ENCODE peak calls at places on chromosome 12, in five cellular contexts. V, B, J, Q and U are unnamed samples.
A peak's percentile ranks its signal among the peaks of the same experiment; 100 is the strongest.

GRCh38 chr12:40693503-40693863 is 1.2 kb downstream of the CNTN1 start:
- DNase-seq in V (peak; percentile 77), B (no peak), J (no peak), Q (no peak), U (no peak)

GRCh38 chr12:102197789-102198188 is at the start of gene PMCH:
- DNase-seq in V (no peak), B (no peak), J (peak; percentile 57), Q (no peak), U (no peak)

GRCh38 chr12:132502882-132503193 is 12.9 kb downstream of the FBRSL1 start:
- DNase-seq in V (no peak), B (no peak), J (no peak), Q (no peak), U (no peak)

GRCh38 chr12:31989987-31990386 is 30.8 kb downstream of the RESF1 start:
- DNase-seq in V (no peak), B (no peak), J (no peak), Q (no peak), U (no peak)

GRCh38 chr12:132492522-132492921 is 2.6 kb downstream of the FBRSL1 start:
- DNase-seq in V (no peak), B (no peak), J (peak; percentile 86), Q (no peak), U (peak; percentile 32)

GRCh38 chr12:5898874-5899273 is 46.2 kb downstream of the ANO2 start:
- DNase-seq in V (no peak), B (no peak), J (no peak), Q (no peak), U (no peak)

GRCh38 chr12:46452061-46452615 is 79.6 kb upstream of the SLC38A2 start:
- DNase-seq in V (no peak), B (no peak), J (no peak), Q (no peak), U (no peak)

GRCh38 chr12:59484575-59484974 is 111.3 kb upstream of the SLC16A7 start:
- DNase-seq in V (no peak), B (no peak), J (no peak), Q (no peak), U (no peak)

GRCh38 chr12:93634416-93634815 is 42.8 kb upstream of the CRADD start:
- DNase-seq in V (no peak), B (no peak), J (no peak), Q (no peak), U (no peak)

GRCh38 chr12:64392221-64392620 is 1.7 kb upstream of the C12orf56 start:
- DNase-seq in V (no peak), B (peak; percentile 44), J (peak; percentile 57), Q (no peak), U (no peak)

GRCh38 chr12:80598004-80598606 is 109.3 kb upstream of the MYF6 start:
- DNase-seq in V (no peak), B (peak; percentile 8), J (no peak), Q (no peak), U (no peak)

GRCh38 chr12:77979597-77980250 is 149.0 kb downstream of the NAV3 start:
- DNase-seq in V (no peak), B (no peak), J (peak; percentile 15), Q (no peak), U (no peak)

GRCh38 chr12:116080415-116080814 is 197.1 kb downstream of the MED13L start:
- DNase-seq in V (no peak), B (no peak), J (no peak), Q (no peak), U (no peak)

GRCh38 chr12:46357438-46358324 is 14.9 kb downstream of the SLC38A2 start:
- DNase-seq in V (no peak), B (peak; percentile 36), J (no peak), Q (no peak), U (no peak)

GRCh38 chr12:2229661-2230539 is 177.1 kb downstream of the CACNA1C start:
- DNase-seq in V (no peak), B (no peak), J (no peak), Q (no peak), U (peak; percentile 37)

GRCh38 chr12:127179199-127179598 is 1087.8 kb upstream of the TMEM132C start:
- DNase-seq in V (no peak), B (no peak), J (no peak), Q (no peak), U (no peak)

GRCh38 chr12:62802321-62802720 is 132.6 kb downstream of the PPM1H start:
- DNase-seq in V (no peak), B (no peak), J (no peak), Q (no peak), U (no peak)

GRCh38 chr12:96445743-96446655 is 43.4 kb upstream of the CFAP54 start:
- DNase-seq in V (no peak), B (peak; percentile 32), J (peak; percentile 80), Q (no peak), U (no peak)

GRCh38 chr12:57272337-57273151 is 21.6 kb upstream of the STAC3 start:
- DNase-seq in V (peak; percentile 41), B (no peak), J (no peak), Q (no peak), U (peak; percentile 65)

GRCh38 chr12:28498850-28499249 is 308.6 kb downstream of the CCDC91 start:
- DNase-seq in V (no peak), B (no peak), J (no peak), Q (no peak), U (no peak)

GRCh38 chr12:29026419-29026818 is 122.7 kb upstream of the FAR2 start:
- DNase-seq in V (no peak), B (no peak), J (no peak), Q (no peak), U (no peak)

GRCh38 chr12:7042847-7043246 is 17.7 kb upstream of the C1S start:
- DNase-seq in V (no peak), B (peak; percentile 78), J (peak; percentile 17), Q (no peak), U (no peak)

GRCh38 chr12:108150436-108150835 is 21.3 kb downstream of the WSCD2 start:
- DNase-seq in V (no peak), B (no peak), J (no peak), Q (no peak), U (no peak)

GRCh38 chr12:80053048-80053790 is 46.1 kb upstream of the OTOGL start:
- DNase-seq in V (peak; percentile 71), B (no peak), J (no peak), Q (no peak), U (peak; percentile 68)

GRCh38 chr12:118633071-118633470 is 256.7 kb downstream of the SUDS3 start:
- DNase-seq in V (no peak), B (no peak), J (no peak), Q (no peak), U (no peak)

GRCh38 chr12:26936559-26937442 is 980 bp downstream of the INTS13 start:
- DNase-seq in V (no peak), B (peak; percentile 55), J (peak; percentile 33), Q (no peak), U (no peak)

GRCh38 chr12:87217486-87217885 is 811.7 kb downstream of the C12orf50 start:
- DNase-seq in V (no peak), B (no peak), J (no peak), Q (no peak), U (no peak)

GRCh38 chr12:54853933-54854538 is at the start of gene MUCL1:
- DNase-seq in V (no peak), B (peak; percentile 76), J (peak; percentile 78), Q (no peak), U (no peak)

GRCh38 chr12:73374360-73374759 is 1102.2 kb downstream of the TRHDE start:
- DNase-seq in V (no peak), B (no peak), J (no peak), Q (no peak), U (no peak)

GRCh38 chr12:110972870-110973269 is 52.5 kb upstream of the MYL2 start:
- DNase-seq in V (no peak), B (no peak), J (no peak), Q (no peak), U (no peak)

GRCh38 chr12:15273896-15274295 is 48.4 kb upstream of the PTPRO start:
- DNase-seq in V (no peak), B (no peak), J (peak; percentile 17), Q (no peak), U (no peak)

GRCh38 chr12:125254856-125255255 is 189.6 kb downstream of the AACS start:
- DNase-seq in V (no peak), B (no peak), J (no peak), Q (no peak), U (no peak)

GRCh38 chr12:124498870-124499753 is 68.3 kb downstream of the NCOR2 start:
- DNase-seq in V (no peak), B (peak; percentile 50), J (no peak), Q (no peak), U (no peak)